ENCODE peak calls at places on chromosomes 5 and 9, in four cellular contexts. E, L, B and I are unnamed samples.

GRCh38 chr9:109001275-109001676 is 12.0 kb downstream of the CTNNAL1 start:
- DNase-seq in L (peak), B (no peak), E (no peak), I (no peak)

GRCh38 chr5:102755691-102756371 is 726 bp downstream of the PAM start:
- DNase-seq in B (peak), E (peak), L (peak), I (no peak)

GRCh38 chr9:6229604-6230003 is 14.0 kb downstream of the IL33 start:
- DNase-seq in B (no peak), L (no peak), E (no peak), I (no peak)

GRCh38 chr9:83706703-83707517 is 848 bp downstream of the UBQLN1 start:
- DNase-seq in L (peak), E (peak), B (no peak), I (no peak)

GRCh38 chr5:142411656-142412425 is 87.0 kb upstream of the SPRY4 start:
- DNase-seq in E (no peak), B (no peak), L (no peak), I (no peak)

GRCh38 chr5:1661311-1661710 is 137.6 kb upstream of the LPCAT1 start:
- DNase-seq in B (no peak), E (no peak), L (no peak), I (no peak)

GRCh38 chr5:96584712-96585111 is 77.5 kb upstream of the CAST start:
- DNase-seq in E (no peak), B (no peak), L (no peak), I (no peak)

GRCh38 chr5:8349855-8350254 is 480.9 kb downstream of the MTRR start:
- DNase-seq in B (no peak), E (no peak), L (no peak), I (no peak)

GRCh38 chr5:27472000-27472763 is 433.8 kb upstream of the CDH9 start:
- DNase-seq in B (no peak), L (peak), E (peak), I (no peak)

GRCh38 chr5:172717481-172718195 is 53.4 kb downstream of the DUSP1 start:
- DNase-seq in L (no peak), B (no peak), E (no peak), I (no peak)

GRCh38 chr5:115524199-115524598 is 20.4 kb downstream of the FEM1C start:
- DNase-seq in B (no peak), E (no peak), L (no peak), I (no peak)

GRCh38 chr5:137415231-137415681 is 83.9 kb downstream of the SPOCK1 start:
- DNase-seq in L (peak), E (no peak), B (no peak), I (no peak)

GRCh38 chr5:160231789-160232342 is 2.6 kb downstream of the FABP6 start:
- DNase-seq in B (no peak), E (no peak), L (no peak), I (no peak)